ENCODE peak calls at places on chromosomes 16 and 17, in eight cellular contexts. One of them, this sample, is unnamed.
A peak's percentile ranks its signal among the peaks of the same experiment; 100 is the strongest.

GRCh38 chr17:39194089-39194984 is 3.1 kb downstream of the CACNB1 start:
- DNase-seq in astrocyte of the cerebellum: no peak
- DNase-seq in stimulated activated CD4-positive, alpha-beta T cell treated with anti-CD3 and anti-CD28 coated beads, Interleukin-12 subunit alpha, Interleukin-12 subunit beta, amount 100 ng/mL, for 4 hours: no peak
- DNase-seq in left ventricle myocardium inferior: peak; percentile 68
- DNase-seq in activated CD8-positive, alpha-beta memory T cell treated with anti-CD3 and anti-CD28 coated beads, Interleukin-2, amount 10 ng/mL, durations not matched to agents 7 days and 5 days: no peak
- DNase-seq in coronary artery: peak; percentile 90
- DNase-seq in pancreas: no peak
- DNase-seq in T-helper 1 cell: no peak
- DNase-seq in this sample: no peak

GRCh38 chr16:58508671-58509251 is 6.6 kb upstream of the SETD6 start:
- DNase-seq in astrocyte of the cerebellum: no peak
- DNase-seq in stimulated activated CD4-positive, alpha-beta T cell treated with anti-CD3 and anti-CD28 coated beads, Interleukin-12 subunit alpha, Interleukin-12 subunit beta, amount 100 ng/mL, for 4 hours: no peak
- DNase-seq in left ventricle myocardium inferior: no peak
- DNase-seq in activated CD8-positive, alpha-beta memory T cell treated with anti-CD3 and anti-CD28 coated beads, Interleukin-2, amount 10 ng/mL, durations not matched to agents 7 days and 5 days: no peak
- DNase-seq in coronary artery: no peak
- DNase-seq in pancreas: peak; percentile 46
- DNase-seq in T-helper 1 cell: no peak
- DNase-seq in this sample: no peak

GRCh38 chr16:81623365-81624102 is 155.6 kb upstream of the PLCG2 start:
- DNase-seq in astrocyte of the cerebellum: no peak
- DNase-seq in stimulated activated CD4-positive, alpha-beta T cell treated with anti-CD3 and anti-CD28 coated beads, Interleukin-12 subunit alpha, Interleukin-12 subunit beta, amount 100 ng/mL, for 4 hours: peak; percentile 43
- DNase-seq in left ventricle myocardium inferior: no peak
- DNase-seq in activated CD8-positive, alpha-beta memory T cell treated with anti-CD3 and anti-CD28 coated beads, Interleukin-2, amount 10 ng/mL, durations not matched to agents 7 days and 5 days: peak; percentile 73
- DNase-seq in coronary artery: no peak
- DNase-seq in pancreas: no peak
- DNase-seq in T-helper 1 cell: peak; percentile 39
- DNase-seq in this sample: peak; percentile 64

GRCh38 chr17:65182233-65182632 is 45.1 kb downstream of the RGS9 start:
- DNase-seq in astrocyte of the cerebellum: no peak
- DNase-seq in stimulated activated CD4-positive, alpha-beta T cell treated with anti-CD3 and anti-CD28 coated beads, Interleukin-12 subunit alpha, Interleukin-12 subunit beta, amount 100 ng/mL, for 4 hours: no peak
- DNase-seq in left ventricle myocardium inferior: no peak
- DNase-seq in activated CD8-positive, alpha-beta memory T cell treated with anti-CD3 and anti-CD28 coated beads, Interleukin-2, amount 10 ng/mL, durations not matched to agents 7 days and 5 days: peak; percentile 44
- DNase-seq in coronary artery: no peak
- DNase-seq in pancreas: no peak
- DNase-seq in T-helper 1 cell: no peak
- DNase-seq in this sample: no peak

GRCh38 chr17:3008336-3009279 is 54.8 kb downstream of the OR1D5 start:
- DNase-seq in astrocyte of the cerebellum: no peak
- DNase-seq in stimulated activated CD4-positive, alpha-beta T cell treated with anti-CD3 and anti-CD28 coated beads, Interleukin-12 subunit alpha, Interleukin-12 subunit beta, amount 100 ng/mL, for 4 hours: no peak
- DNase-seq in left ventricle myocardium inferior: no peak
- DNase-seq in activated CD8-positive, alpha-beta memory T cell treated with anti-CD3 and anti-CD28 coated beads, Interleukin-2, amount 10 ng/mL, durations not matched to agents 7 days and 5 days: no peak
- DNase-seq in coronary artery: no peak
- DNase-seq in pancreas: peak; percentile 63
- DNase-seq in T-helper 1 cell: no peak
- DNase-seq in this sample: no peak

GRCh38 chr17:1228752-1229353 is 41.4 kb upstream of the BHLHA9 start:
- DNase-seq in astrocyte of the cerebellum: no peak
- DNase-seq in stimulated activated CD4-positive, alpha-beta T cell treated with anti-CD3 and anti-CD28 coated beads, Interleukin-12 subunit alpha, Interleukin-12 subunit beta, amount 100 ng/mL, for 4 hours: no peak
- DNase-seq in left ventricle myocardium inferior: no peak
- DNase-seq in activated CD8-positive, alpha-beta memory T cell treated with anti-CD3 and anti-CD28 coated beads, Interleukin-2, amount 10 ng/mL, durations not matched to agents 7 days and 5 days: no peak
- DNase-seq in coronary artery: no peak
- DNase-seq in pancreas: peak; percentile 60
- DNase-seq in T-helper 1 cell: no peak
- DNase-seq in this sample: no peak

GRCh38 chr16:9102379-9102778 is 10.9 kb downstream of the HAPSTR1 start:
- DNase-seq in astrocyte of the cerebellum: peak; percentile 55
- DNase-seq in stimulated activated CD4-positive, alpha-beta T cell treated with anti-CD3 and anti-CD28 coated beads, Interleukin-12 subunit alpha, Interleukin-12 subunit beta, amount 100 ng/mL, for 4 hours: no peak
- DNase-seq in left ventricle myocardium inferior: no peak
- DNase-seq in activated CD8-positive, alpha-beta memory T cell treated with anti-CD3 and anti-CD28 coated beads, Interleukin-2, amount 10 ng/mL, durations not matched to agents 7 days and 5 days: peak; percentile 21
- DNase-seq in coronary artery: no peak
- DNase-seq in pancreas: no peak
- DNase-seq in T-helper 1 cell: no peak
- DNase-seq in this sample: no peak

GRCh38 chr17:50424246-50425000 is 1.6 kb upstream of the ACSF2 start:
- DNase-seq in astrocyte of the cerebellum: no peak
- DNase-seq in stimulated activated CD4-positive, alpha-beta T cell treated with anti-CD3 and anti-CD28 coated beads, Interleukin-12 subunit alpha, Interleukin-12 subunit beta, amount 100 ng/mL, for 4 hours: no peak
- DNase-seq in left ventricle myocardium inferior: no peak
- DNase-seq in activated CD8-positive, alpha-beta memory T cell treated with anti-CD3 and anti-CD28 coated beads, Interleukin-2, amount 10 ng/mL, durations not matched to agents 7 days and 5 days: no peak
- DNase-seq in coronary artery: no peak
- DNase-seq in pancreas: no peak
- DNase-seq in T-helper 1 cell: no peak
- DNase-seq in this sample: no peak

GRCh38 chr16:65842067-65842466 is 524.4 kb upstream of the CDH5 start:
- DNase-seq in astrocyte of the cerebellum: no peak
- DNase-seq in stimulated activated CD4-positive, alpha-beta T cell treated with anti-CD3 and anti-CD28 coated beads, Interleukin-12 subunit alpha, Interleukin-12 subunit beta, amount 100 ng/mL, for 4 hours: no peak
- DNase-seq in left ventricle myocardium inferior: no peak
- DNase-seq in activated CD8-positive, alpha-beta memory T cell treated with anti-CD3 and anti-CD28 coated beads, Interleukin-2, amount 10 ng/mL, durations not matched to agents 7 days and 5 days: no peak
- DNase-seq in coronary artery: no peak
- DNase-seq in pancreas: no peak
- DNase-seq in T-helper 1 cell: no peak
- DNase-seq in this sample: no peak

GRCh38 chr16:8548166-8548565 is 42.1 kb downstream of the TMEM114 start:
- DNase-seq in astrocyte of the cerebellum: no peak
- DNase-seq in stimulated activated CD4-positive, alpha-beta T cell treated with anti-CD3 and anti-CD28 coated beads, Interleukin-12 subunit alpha, Interleukin-12 subunit beta, amount 100 ng/mL, for 4 hours: no peak
- DNase-seq in left ventricle myocardium inferior: no peak
- DNase-seq in activated CD8-positive, alpha-beta memory T cell treated with anti-CD3 and anti-CD28 coated beads, Interleukin-2, amount 10 ng/mL, durations not matched to agents 7 days and 5 days: no peak
- DNase-seq in coronary artery: no peak
- DNase-seq in pancreas: no peak
- DNase-seq in T-helper 1 cell: no peak
- DNase-seq in this sample: no peak

GRCh38 chr16:80100846-80101451 is 439.8 kb upstream of the DYNLRB2 start:
- DNase-seq in astrocyte of the cerebellum: no peak
- DNase-seq in stimulated activated CD4-positive, alpha-beta T cell treated with anti-CD3 and anti-CD28 coated beads, Interleukin-12 subunit alpha, Interleukin-12 subunit beta, amount 100 ng/mL, for 4 hours: no peak
- DNase-seq in left ventricle myocardium inferior: no peak
- DNase-seq in activated CD8-positive, alpha-beta memory T cell treated with anti-CD3 and anti-CD28 coated beads, Interleukin-2, amount 10 ng/mL, durations not matched to agents 7 days and 5 days: no peak
- DNase-seq in coronary artery: no peak
- DNase-seq in pancreas: no peak
- DNase-seq in T-helper 1 cell: no peak
- DNase-seq in this sample: peak; percentile 89

GRCh38 chr17:40191237-40192208 is 14.3 kb downstream of the RAPGEFL1 start:
- DNase-seq in astrocyte of the cerebellum: peak; percentile 42
- DNase-seq in stimulated activated CD4-positive, alpha-beta T cell treated with anti-CD3 and anti-CD28 coated beads, Interleukin-12 subunit alpha, Interleukin-12 subunit beta, amount 100 ng/mL, for 4 hours: peak; percentile 62
- DNase-seq in left ventricle myocardium inferior: peak; percentile 77
- DNase-seq in activated CD8-positive, alpha-beta memory T cell treated with anti-CD3 and anti-CD28 coated beads, Interleukin-2, amount 10 ng/mL, durations not matched to agents 7 days and 5 days: peak; percentile 80
- DNase-seq in coronary artery: peak; percentile 84
- DNase-seq in pancreas: peak; percentile 89
- DNase-seq in T-helper 1 cell: peak; percentile 56
- DNase-seq in this sample: peak; percentile 79

This sample was measured in DMS53.